ENCODE peak calls at places on chromosomes 12 and 14, in six cellular contexts. V is epithelial cell of proximal tubule, T is cardiac muscle cell, E is AG04450, R is IMR-90, O is fibroblast of the aortic adventitia. B is an unnamed sample.

GRCh38 chr12:125406131-125406530 is 340.9 kb downstream of the AACS start:
- DNase-seq in V (no peak), T (no peak), E (no peak), R (no peak), O (no peak), B (no peak)

GRCh38 chr12:11943919-11944318 is 126.8 kb upstream of the BCL2L14 start:
- DNase-seq in V (no peak), T (no peak), E (no peak), R (no peak), O (no peak), B (no peak)

GRCh38 chr12:6171409-6172015 is 28.7 kb upstream of the CD9 start:
- DNase-seq in V (no peak), T (no peak), E (no peak), R (no peak), O (no peak), B (no peak)

GRCh38 chr12:93153321-93153720 is 224.2 kb upstream of the EEA1 start:
- DNase-seq in V (no peak), T (no peak), E (peak), R (peak), O (peak), B (peak)

GRCh38 chr12:75526655-75527511 is 15.5 kb upstream of the KRR1 start:
- DNase-seq in V (no peak), T (peak), E (peak), R (peak), O (peak), B (peak)

GRCh38 chr14:59283380-59283779 is 94.9 kb downstream of the DAAM1 start:
- DNase-seq in V (no peak), T (no peak), E (no peak), R (peak), O (peak), B (peak)

GRCh38 chr12:13167226-13167625 is 29.3 kb upstream of the EMP1 start:
- DNase-seq in V (no peak), T (no peak), E (no peak), R (no peak), O (no peak), B (no peak)

GRCh38 chr14:93528884-93529558 is 98.3 kb downstream of the UNC79 start:
- DNase-seq in V (no peak), T (no peak), E (no peak), R (no peak), O (no peak), B (no peak)

GRCh38 chr12:12954361-12954760 is 2.4 kb upstream of the GPRC5D start:
- DNase-seq in V (no peak), T (no peak), E (no peak), R (peak), O (no peak), B (peak)

GRCh38 chr12:10559241-10559640 is 53.6 kb downstream of the EIF2S3B start:
- DNase-seq in V (no peak), T (no peak), E (no peak), R (no peak), O (no peak), B (no peak)

GRCh38 chr14:22533739-22534359 is 55.2 kb downstream of the DAD1 start:
- DNase-seq in V (no peak), T (no peak), E (no peak), R (no peak), O (no peak), B (no peak)

GRCh38 chr12:94589591-94590001 is 60.8 kb downstream of the TMCC3 start:
- DNase-seq in V (no peak), T (no peak), E (no peak), R (no peak), O (no peak), B (no peak)

GRCh38 chr14:68012861-68013260 is 193.3 kb downstream of the RAD51B start:
- DNase-seq in V (no peak), T (no peak), E (no peak), R (no peak), O (no peak), B (no peak)

GRCh38 chr12:12992418-12993175 is 7.5 kb downstream of the HEBP1 start:
- DNase-seq in V (peak), T (no peak), E (peak), R (peak), O (peak), B (peak)

DNA sequence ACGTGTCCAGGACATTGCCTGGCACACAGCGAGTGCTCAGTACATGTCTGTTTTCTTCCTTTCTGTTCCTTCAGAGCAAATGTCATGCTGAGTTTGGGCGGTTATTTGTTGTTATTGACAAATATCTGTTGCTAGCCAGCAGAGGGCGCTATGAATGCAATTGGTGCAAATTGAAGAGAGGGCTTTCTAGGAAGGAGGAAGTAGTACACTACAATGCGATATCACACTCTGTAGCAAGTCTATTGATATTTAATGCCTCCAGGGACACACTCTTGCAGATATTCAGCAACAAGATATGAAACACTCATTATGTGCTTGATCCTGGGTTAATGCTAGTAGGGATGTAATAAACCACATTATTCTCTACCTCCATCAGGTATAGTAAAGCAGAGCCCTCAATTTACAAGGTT is 267.3 kb upstream of the SRRM4 start:
- DNase-seq in V (no peak), T (peak), E (no peak), R (no peak), O (no peak), B (no peak)
- TF ChIP-seq CTCF in V (peak), T (no peak), E (peak), R (no peak), O (no peak), B (peak)

GRCh38 chr12:124007356-124007755 is 34.3 kb downstream of the ZNF664 start:
- DNase-seq in V (no peak), T (no peak), E (no peak), R (no peak), O (no peak), B (no peak)
- H3K4me3 ChIP-seq in V (no peak), T (no peak), E (no peak), R (no peak), O (no peak), B (no peak)

DNA sequence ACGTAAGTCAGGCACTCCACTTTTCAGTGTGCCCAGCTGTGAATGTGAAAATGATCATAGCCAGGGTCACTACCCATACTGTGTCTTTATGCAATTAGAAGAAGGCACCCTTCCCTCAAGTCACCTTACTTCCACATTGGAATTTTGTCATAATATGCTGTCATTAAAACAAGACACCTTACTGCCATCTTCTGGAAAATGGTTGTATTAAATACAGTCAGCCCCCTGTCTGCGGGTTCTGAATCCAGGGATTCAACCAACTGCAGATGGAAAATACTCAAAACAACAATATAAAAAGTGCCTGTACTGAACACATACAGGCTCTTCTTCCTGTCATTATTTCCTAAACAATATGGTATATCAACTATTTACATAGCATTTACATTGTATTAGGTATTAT is 70.2 kb upstream of the TBX5 start:
- DNase-seq in V (no peak), T (peak), E (peak), R (peak), O (peak), B (peak)
- TF ChIP-seq CTCF in V (peak), T (peak), E (peak), R (peak), O (peak), B (peak)

GRCh38 chr12:60231976-60232907 is 636.4 kb downstream of the SLC16A7 start:
- DNase-seq in V (no peak), T (no peak), E (no peak), R (no peak), O (no peak), B (no peak)
- H3K4me3 ChIP-seq in V (no peak), T (no peak), E (no peak), R (no peak), O (no peak), B (no peak)

DNA sequence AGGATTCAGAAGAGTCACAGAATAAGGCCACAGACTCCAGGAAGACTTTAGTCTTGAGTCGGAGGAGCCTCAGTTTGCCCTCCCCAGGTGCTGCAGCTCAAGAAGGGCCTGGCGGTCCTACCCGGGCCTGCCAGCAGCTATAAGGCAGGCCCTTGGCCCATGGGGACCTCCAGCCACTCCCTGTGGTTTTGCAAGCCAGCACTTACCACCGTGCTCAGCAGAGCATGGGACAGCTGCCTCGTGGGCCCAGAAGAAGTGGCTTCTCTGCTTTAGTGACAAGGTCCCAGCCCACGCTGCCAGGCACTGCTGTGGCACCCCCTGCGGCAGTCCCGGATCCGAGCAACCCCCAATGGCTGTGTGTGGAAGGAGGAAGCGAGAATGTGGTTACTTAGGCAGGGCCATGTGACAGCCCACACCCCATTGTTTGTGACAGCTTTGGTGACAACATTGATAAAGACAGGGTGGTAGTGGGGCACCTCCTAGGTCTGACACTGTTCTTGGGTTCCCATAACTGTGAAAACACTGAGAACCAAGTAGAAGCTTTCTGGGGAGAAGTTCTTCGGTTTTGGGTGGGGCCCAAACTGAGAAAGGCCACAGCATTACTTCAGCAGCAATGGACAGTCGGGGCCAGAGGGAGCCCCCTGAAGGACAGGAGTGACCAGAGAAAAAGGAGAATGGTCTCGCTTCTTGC is at the start of gene SELPLG:
- DNase-seq in V (no peak), T (no peak), E (no peak), R (no peak), O (no peak), B (no peak)
- TF ChIP-seq CTCF in V (no peak), T (no peak), E (no peak), R (no peak), O (no peak), B (no peak)

GRCh38 chr12:51812871-51813270 is 35.6 kb downstream of the FIGNL2 start:
- DNase-seq in V (no peak), T (no peak), E (no peak), R (no peak), O (no peak), B (no peak)

GRCh38 chr12:51813931-51814310 is 34.6 kb downstream of the FIGNL2 start:
- DNase-seq in V (no peak), T (no peak), E (no peak), R (no peak), O (no peak), B (no peak)

GRCh38 chr12:51815571-51815970 is 32.9 kb downstream of the FIGNL2 start:
- DNase-seq in V (no peak), T (no peak), E (no peak), R (no peak), O (no peak), B (no peak)

GRCh38 chr12:51817027-51817953 is 31.2 kb downstream of the FIGNL2 start:
- DNase-seq in V (no peak), T (no peak), E (no peak), R (no peak), O (no peak), B (no peak)

GRCh38 chr12:51814311-51815088 is 34.0 kb downstream of the FIGNL2 start:
- DNase-seq in V (no peak), T (peak), E (peak), R (peak), O (peak), B (peak)
- H3K4me3 ChIP-seq in V (peak), T (peak), E (peak), R (peak), O (peak), B (peak)

GRCh38 chr14:105052110-105052458 is 13.1 kb downstream of the GPR132 start:
- DNase-seq in V (no peak), T (no peak), E (no peak), R (no peak), O (no peak), B (no peak)
- TF ChIP-seq CTCF in V (no peak), T (no peak), E (no peak), R (no peak), O (no peak), B (no peak)

B was measured in foreskin fibroblast.